ENCODE peak calls at places on chromosomes 7 and 10, in eight cellular contexts. L is effector memory CD4-positive, alpha-beta T cell; H is tibial nerve; U is PC-3; C is brain microvascular endothelial cell; N is HepG2; T is GM23248; J is ovary. W is an unnamed sample.
A peak's percentile ranks its signal among the peaks of the same experiment; 100 is the strongest.

GRCh38 chr7:127252380-127252718 is 392 bp downstream of the GRM8 start:
- DNase-seq in T (no peak), U (no peak), N (no peak), L (no peak), C (no peak), H (no peak), J (no peak), W (no peak)

GRCh38 chr7:79180533-79180932 is 272.9 kb downstream of the MAGI2 start:
- DNase-seq in H (no peak), J (no peak), L (no peak), T (no peak), U (no peak), N (no peak), C (no peak), W (no peak)

GRCh38 chr7:130721486-130722277 is 12.3 kb downstream of the KLF14 start:
- DNase-seq in T (peak; percentile 84), L (no peak), C (peak; percentile 85), N (peak; percentile 49), U (peak; percentile 69), J (peak; percentile 79), H (peak; percentile 24), W (peak; percentile 35)

GRCh38 chr7:27172823-27173411 is 1.2 kb downstream of the HOXA10 start:
- DNase-seq in C (no peak), U (peak; percentile 87), H (peak; percentile 73), L (no peak), N (no peak), J (peak; percentile 73), T (peak; percentile 82), W (no peak)

GRCh38 chr10:79048639-79049550 is 19.9 kb upstream of the ZMIZ1 start:
- DNase-seq in U (no peak), T (no peak), H (no peak), C (no peak), L (no peak), J (peak; percentile 19), N (no peak), W (no peak)

GRCh38 chr10:116055252-116055918 is 217.6 kb downstream of the GFRA1 start:
- DNase-seq in N (no peak), T (no peak), H (no peak), U (no peak), J (no peak), C (no peak), L (no peak), W (no peak)

GRCh38 chr7:45092100-45092930 is 3.5 kb upstream of the NACAD start:
- DNase-seq in H (no peak), T (peak; percentile 73), L (no peak), N (no peak), C (no peak), J (no peak), U (peak; percentile 75), W (no peak)

GRCh38 chr7:104772405-104772821 is 241.6 kb upstream of the KMT2E start:
- DNase-seq in J (no peak), U (no peak), L (no peak), T (no peak), C (no peak), N (no peak), H (no peak), W (no peak)

GRCh38 chr7:92731327-92732063 is 104.9 kb downstream of the CDK6 start:
- DNase-seq in T (peak; percentile 52), U (peak; percentile 50), H (no peak), C (no peak), N (no peak), L (no peak), J (no peak), W (no peak)

GRCh38 chr10:124721295-124722052 is 22.7 kb downstream of the FAM53B start:
- DNase-seq in C (no peak), U (no peak), L (no peak), J (no peak), N (no peak), H (no peak), T (no peak), W (no peak)

GRCh38 chr7:24005517-24005916 is 278.5 kb upstream of the NPY start:
- DNase-seq in N (no peak), U (no peak), J (no peak), H (no peak), L (no peak), C (no peak), T (no peak), W (no peak)

GRCh38 chr7:24010495-24010894 is 273.5 kb upstream of the NPY start:
- DNase-seq in C (no peak), U (no peak), N (no peak), T (no peak), J (no peak), L (no peak), H (no peak), W (no peak)
- H3K27ac ChIP-seq in C (no peak overlapping the region), U (no peak overlapping the region), N (no peak overlapping the region), T (no peak overlapping the region), J (no peak overlapping the region), L (no peak overlapping the region), H (no peak overlapping the region), W (no peak overlapping the region)

GRCh38 chr10:10830316-10831061 is 187.2 kb upstream of the CELF2 start:
- DNase-seq in H (no peak), N (no peak), T (peak; percentile 92), L (no peak), J (no peak), U (peak; percentile 35), C (peak; percentile 86), W (no peak)

GRCh38 chr10:10826125-10826524 is 191.5 kb upstream of the CELF2 start:
- DNase-seq in N (no peak), T (peak; percentile 92), J (no peak), H (no peak), U (peak; percentile 23), C (peak; percentile 88), L (no peak), W (no peak)

GRCh38 chr10:10821926-10822325 is 195.7 kb upstream of the CELF2 start:
- DNase-seq in L (no peak), J (no peak), H (no peak), U (no peak), T (no peak), C (no peak), N (no peak), W (no peak)

GRCh38 chr10:10819206-10819856 is 198.3 kb upstream of the CELF2 start:
- DNase-seq in C (no peak), H (no peak), J (no peak), L (no peak), U (no peak), N (no peak), T (peak; percentile 28), W (no peak)

GRCh38 chr10:10824611-10825148 is 193.0 kb upstream of the CELF2 start:
- DNase-seq in J (peak; percentile 53), N (no peak), C (peak; percentile 92), U (no peak), H (no peak), L (no peak), T (peak; percentile 90), W (no peak)
- H3K27ac ChIP-seq in J (peak overlapping the region; percentile 38), N (no peak overlapping the region), C (peak overlapping the region; percentile 95), U (no peak overlapping the region), H (no peak overlapping the region), L (no peak overlapping the region), T (peak overlapping the region; percentile 95), W (no peak overlapping the region)

GRCh38 chr10:86957471-86958108 is at the start of gene MMRN2:
- DNase-seq in C (no peak), T (no peak), H (no peak), L (no peak), N (no peak), U (no peak), J (peak; percentile 33), W (no peak)
- H3K27ac ChIP-seq in C (no peak within 1 kb of the TSS), T (no peak within 1 kb of the TSS), H (peak within 1 kb of the TSS; percentile 76), L (no peak within 1 kb of the TSS), N (no peak within 1 kb of the TSS), U (no peak within 1 kb of the TSS), J (peak within 1 kb of the TSS; percentile 89), W (peak within 1 kb of the TSS; percentile 73)

GRCh38 chr10:12195281-12195602 is 449 bp downstream of the NUDT5 start:
- DNase-seq in T (no peak), N (no peak), U (peak; percentile 1), C (no peak), J (no peak), L (no peak), H (no peak), W (no peak)

GRCh38 chr10:12191715-12192114 is 4.0 kb downstream of the NUDT5 start:
- DNase-seq in U (no peak), H (no peak), N (peak; percentile 31), L (no peak), C (no peak), J (no peak), T (peak; percentile 27), W (no peak)

GRCh38 chr10:12194752-12195271 is 879 bp downstream of the NUDT5 start:
- DNase-seq in L (peak; percentile 12), N (no peak), T (peak; percentile 66), J (no peak), U (peak; percentile 1), C (peak; percentile 51), H (no peak), W (no peak)

GRCh38 chr10:12195603-12196506 is at the start of the genes CDC123 and NUDT5:
- DNase-seq in U (peak; percentile 72), H (peak; percentile 58), J (peak; percentile 79), L (peak; percentile 77), T (peak; percentile 97), C (peak; percentile 90), N (peak; percentile 81), W (peak; percentile 62)

GRCh38 chr10:12193193-12193592 is 2.5 kb downstream of the NUDT5 start:
- DNase-seq in J (no peak), N (no peak), L (no peak), T (peak; percentile 72), U (peak; percentile 2), H (no peak), C (no peak), W (no peak)
- H3K27ac ChIP-seq in J (no peak overlapping the region), N (no peak overlapping the region), L (no peak overlapping the region), T (peak overlapping the region; percentile 85), U (no peak overlapping the region), H (no peak overlapping the region), C (no peak overlapping the region), W (no peak overlapping the region)

DNA sequence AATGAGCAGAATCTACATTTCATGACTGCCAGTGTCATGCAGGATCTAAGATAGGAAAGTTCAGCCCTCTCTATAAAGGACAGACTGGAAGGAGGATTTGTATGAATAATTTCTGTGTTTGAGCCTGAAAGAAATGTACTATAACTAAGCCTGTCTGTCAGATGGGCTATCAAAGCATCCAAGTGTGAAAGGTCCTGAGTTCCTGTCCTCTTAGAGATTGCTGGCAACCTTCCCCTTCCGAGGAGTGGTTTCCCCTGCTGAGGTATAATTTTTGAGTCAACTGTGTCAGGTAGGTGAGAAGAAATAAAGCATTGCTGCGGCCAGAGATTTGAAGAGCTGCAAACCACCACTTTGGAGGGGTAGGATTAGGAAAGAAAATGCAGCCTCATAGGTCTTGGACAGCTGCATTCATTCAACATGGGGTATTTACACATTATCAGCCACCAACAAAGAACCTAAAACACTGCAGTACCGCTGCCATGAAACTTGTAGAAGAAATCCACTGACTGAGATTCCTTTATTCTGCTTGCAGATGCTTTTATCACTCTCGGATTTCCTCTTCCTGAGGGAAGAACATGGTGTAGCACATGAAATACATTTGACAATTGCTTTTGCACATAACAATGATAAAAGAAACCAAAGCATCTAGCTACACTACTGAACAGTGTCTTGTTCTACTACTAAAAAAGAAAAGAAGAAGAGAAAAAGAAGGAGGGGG is 189.1 kb downstream of the DGKI start:
- DNase-seq in T (no peak), U (no peak), C (no peak), H (no peak), L (no peak), J (no peak), N (no peak), W (no peak)
- H3K27ac ChIP-seq in T (peak overlapping the region; percentile 60), U (no peak overlapping the region), C (no peak overlapping the region), H (no peak overlapping the region), L (no peak overlapping the region), J (no peak overlapping the region), N (no peak overlapping the region), W (no peak overlapping the region)

GRCh38 chr10:48358162-48358561 is 51.7 kb downstream of the MAPK8 start:
- DNase-seq in U (no peak), J (no peak), T (peak; percentile 6), C (no peak), H (no peak), L (no peak), N (no peak), W (no peak)
- H3K27ac ChIP-seq in U (no peak overlapping the region), J (no peak overlapping the region), T (no peak overlapping the region), C (no peak overlapping the region), H (no peak overlapping the region), L (no peak overlapping the region), N (no peak overlapping the region), W (no peak overlapping the region)